ENCODE peak calls at places on chromosome 1, in seven cellular contexts. P, M, R, H, W, Y and L are unnamed samples.
A peak's percentile ranks its signal among the peaks of the same experiment; 100 is the strongest.

GRCh38 chr1:100912019-100912418 is 16.1 kb downstream of the SLC30A7 start:
- DNase-seq in P (no peak), M (no peak), R (no peak), H (no peak), W (no peak), Y (no peak), L (no peak)

GRCh38 chr1:47722909-47723580 is 274.1 kb downstream of the TRABD2B start:
- DNase-seq in P (no peak), M (no peak), R (no peak), H (peak; percentile 97), W (no peak), Y (no peak), L (no peak)

GRCh38 chr1:20792177-20792576 is 5.1 kb upstream of the HP1BP3 start:
- DNase-seq in P (no peak), M (peak; percentile 88), R (no peak), H (no peak), W (no peak), Y (no peak), L (no peak)

GRCh38 chr1:205294175-205294913 is 27.2 kb downstream of the NUAK2 start:
- DNase-seq in P (no peak), M (peak; percentile 93), R (no peak), H (peak; percentile 81), W (peak; percentile 74), Y (no peak), L (no peak)

GRCh38 chr1:91730781-91731732 is 154.9 kb downstream of the TGFBR3 start:
- DNase-seq in P (no peak), M (peak; percentile 79), R (no peak), H (peak; percentile 79), W (no peak), Y (no peak), L (no peak)

GRCh38 chr1:68590473-68590872 is 93.6 kb upstream of the DEPDC1 start:
- DNase-seq in P (no peak), M (no peak), R (no peak), H (no peak), W (no peak), Y (no peak), L (no peak)

GRCh38 chr1:153774780-153775431 is at the start of gene SLC27A3:
- DNase-seq in P (no peak), M (peak; percentile 75), R (no peak), H (peak; percentile 88), W (peak; percentile 87), Y (no peak), L (no peak)

GRCh38 chr1:101506541-101507164 is 269.8 kb downstream of the S1PR1 start:
- DNase-seq in P (no peak), M (peak; percentile 61), R (no peak), H (no peak), W (no peak), Y (peak; percentile 13), L (no peak)

GRCh38 chr1:228983231-228983660 is 248.0 kb downstream of the RHOU start:
- DNase-seq in P (no peak), M (no peak), R (no peak), H (no peak), W (no peak), Y (no peak), L (no peak)

GRCh38 chr1:176055398-176055797 is 151.7 kb downstream of the COP1 start:
- DNase-seq in P (no peak), M (no peak), R (no peak), H (no peak), W (no peak), Y (no peak), L (no peak)

GRCh38 chr1:34872133-34872503 is 12.6 kb upstream of the SMIM12 start:
- DNase-seq in P (no peak), M (no peak), R (no peak), H (no peak), W (no peak), Y (no peak), L (no peak)

GRCh38 chr1:78441921-78442320 is 48.9 kb upstream of the PTGFR start:
- DNase-seq in P (no peak), M (no peak), R (no peak), H (no peak), W (no peak), Y (no peak), L (no peak)

DNA sequence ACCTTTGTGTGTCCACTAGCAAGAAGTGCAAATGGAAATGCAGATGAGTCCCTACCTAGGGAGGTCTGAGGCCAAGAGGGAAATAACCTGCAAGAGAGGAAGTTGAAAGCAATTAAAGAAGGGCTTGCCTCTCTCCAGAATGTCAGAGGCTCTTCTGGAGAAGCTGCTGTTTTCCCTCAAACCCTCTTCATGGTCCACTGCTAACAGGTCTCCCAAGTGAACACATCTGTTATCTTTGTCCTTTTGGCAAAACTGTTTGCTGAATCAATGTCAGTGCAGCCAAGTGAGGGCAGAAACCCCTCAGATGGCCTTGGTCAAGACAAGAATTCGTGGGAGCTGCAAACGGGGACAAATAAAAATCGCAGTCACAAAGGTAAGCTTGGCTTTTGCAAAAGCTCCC is 177.3 kb upstream of the PLXNA2 start:
- DNase-seq in P (no peak), M (no peak), R (no peak), H (no peak), W (no peak), Y (no peak), L (no peak)
- TF ChIP-seq CTCF in P (no peak), M (no peak), R (no peak), H (no peak), W (no peak), Y (no peak), L (no peak)

GRCh38 chr1:63461661-63462230 is 61.3 kb downstream of the ITGB3BP start:
- DNase-seq in P (no peak), M (no peak), R (no peak), H (no peak), W (no peak), Y (no peak), L (no peak)

GRCh38 chr1:63463248-63463647 is 59.8 kb downstream of the ITGB3BP start:
- DNase-seq in P (no peak), M (peak; percentile 96), R (no peak), H (no peak), W (no peak), Y (no peak), L (no peak)

GRCh38 chr1:63466759-63467158 is 56.3 kb downstream of the ITGB3BP start:
- DNase-seq in P (no peak), M (no peak), R (no peak), H (no peak), W (no peak), Y (no peak), L (no peak)
- TF ChIP-seq CTCF in P (no peak), M (no peak), R (no peak), H (no peak), W (no peak), Y (no peak), L (no peak)

GRCh38 chr1:53727461-53727860 is 11.5 kb downstream of the GLIS1 start:
- DNase-seq in P (no peak), M (no peak), R (no peak), H (no peak), W (no peak), Y (no peak), L (no peak)

GRCh38 chr1:53728196-53728595 is 10.8 kb downstream of the GLIS1 start:
- DNase-seq in P (no peak), M (no peak), R (no peak), H (no peak), W (no peak), Y (no peak), L (no peak)

GRCh38 chr1:53726009-53726600 is 12.9 kb downstream of the GLIS1 start:
- DNase-seq in P (no peak), M (no peak), R (no peak), H (no peak), W (no peak), Y (no peak), L (no peak)

GRCh38 chr1:53722025-53722424 is 16.9 kb downstream of the GLIS1 start:
- DNase-seq in P (no peak), M (no peak), R (no peak), H (no peak), W (no peak), Y (no peak), L (no peak)

GRCh38 chr1:53725238-53725689 is 13.7 kb downstream of the GLIS1 start:
- DNase-seq in P (no peak), M (no peak), R (no peak), H (no peak), W (no peak), Y (no peak), L (no peak)
- TF ChIP-seq CTCF in P (no peak), M (no peak), R (no peak), H (no peak), W (no peak), Y (no peak), L (no peak)

DNA sequence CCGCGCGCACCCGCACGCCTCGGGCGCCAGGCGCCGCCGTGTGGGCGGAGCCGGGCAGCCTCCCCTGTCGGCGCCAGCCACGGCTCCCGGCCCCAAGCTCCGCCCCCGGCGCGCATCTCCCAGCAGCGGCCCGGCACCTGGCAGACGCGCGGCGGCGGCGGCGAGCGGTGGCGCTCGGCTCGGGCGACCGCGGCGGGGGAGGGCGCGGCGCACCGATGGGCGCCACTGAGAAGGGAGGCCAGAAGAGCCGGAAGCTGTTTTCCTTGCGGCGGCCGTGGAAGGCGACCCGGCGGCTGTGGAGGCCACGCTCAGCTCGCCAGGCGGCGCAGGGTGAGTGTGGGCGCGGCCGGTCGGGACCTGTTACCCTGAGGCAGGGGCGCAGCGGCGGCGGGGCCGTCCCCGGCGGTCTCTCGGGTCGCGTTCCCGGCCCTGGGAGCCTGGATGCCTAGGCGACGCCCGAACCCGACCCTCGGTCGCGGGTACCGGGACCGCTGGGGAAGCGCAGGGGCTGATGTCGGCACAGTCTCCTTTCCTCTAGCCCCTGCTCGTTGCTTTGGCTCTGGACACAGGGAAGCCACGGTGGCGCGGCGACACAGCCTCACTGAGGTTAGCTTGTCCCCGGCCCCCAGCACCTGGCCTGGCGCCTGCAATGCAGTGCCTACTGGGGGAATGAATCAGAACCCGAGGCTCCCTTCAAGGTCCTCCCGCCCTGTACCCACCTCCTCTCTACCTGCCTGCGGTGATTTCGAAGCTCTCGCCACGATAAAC is 54.8 kb upstream of the DNAJC6 start:
- DNase-seq in P (peak; percentile 81), M (peak; percentile 46), R (no peak), H (peak; percentile 85), W (peak; percentile 77), Y (peak; percentile 85), L (peak; percentile 76)
- TF ChIP-seq CTCF in P (no peak), M (no peak), R (peak; percentile 25), H (peak; percentile 31), W (no peak), Y (no peak), L (no peak)

GRCh38 chr1:75257424-75257823 is 123.2 kb downstream of the LHX8 start:
- DNase-seq in P (no peak), M (no peak), R (no peak), H (no peak), W (no peak), Y (no peak), L (no peak)
- TF ChIP-seq CTCF in P (no peak), M (no peak), R (no peak), H (no peak), W (no peak), Y (no peak), L (no peak)